ENCODE peak calls at places on chromosome 10, in nine cellular contexts. R is PC-9, O is lower lobe of right lung, P is upper lobe of left lung, M is OCI-LY7, C is Panc1, J is retinal pigment epithelial cell, Q is lower leg skin, G is fibroblast of the aortic adventitia. T is an unnamed sample.

GRCh38 chr10:72097448-72098300 is 9.3 kb upstream of the SPOCK2 start:
- DNase-seq in Q (no peak), R (peak), P (no peak), C (peak), G (peak), J (peak), M (no peak), O (no peak), T (peak)

GRCh38 chr10:90856964-90857634 is 740 bp downstream of the HTR7 start:
- DNase-seq in R (no peak), M (no peak), C (no peak), Q (no peak), J (no peak), O (no peak), G (no peak), P (no peak), T (no peak)

GRCh38 chr10:8487346-8487745 is 432.9 kb downstream of the GATA3 start:
- DNase-seq in M (no peak), O (no peak), P (no peak), J (no peak), R (no peak), G (no peak), Q (no peak), C (no peak), T (no peak)

GRCh38 chr10:76113952-76114351 is 682.5 kb downstream of the LRMDA start:
- DNase-seq in R (peak), P (no peak), O (no peak), G (peak), Q (no peak), C (no peak), J (peak), M (no peak), T (peak)

GRCh38 chr10:101829561-101830315 is 11.5 kb upstream of the OGA start:
- DNase-seq in C (no peak), G (no peak), M (peak), J (no peak), Q (no peak), R (no peak), P (peak), O (peak), T (no peak)

GRCh38 chr10:127990846-127991542 is 84.1 kb downstream of the PTPRE start:
- DNase-seq in P (peak), J (peak), M (no peak), O (no peak), Q (no peak), R (peak), G (peak), C (no peak), T (peak)

GRCh38 chr10:3525832-3526449 is 259.1 kb downstream of the KLF6 start:
- DNase-seq in M (no peak), C (peak), G (peak), J (peak), O (no peak), R (peak), P (no peak), Q (peak), T (peak)

GRCh38 chr10:20958225-20958624 is 61.1 kb upstream of the NEBL start:
- DNase-seq in M (no peak), P (no peak), R (no peak), O (no peak), C (no peak), Q (no peak), G (no peak), J (no peak), T (no peak)

GRCh38 chr10:71536332-71536731 is 139.6 kb downstream of the CDH23 start:
- DNase-seq in M (no peak), O (no peak), P (no peak), R (no peak), Q (no peak), J (no peak), G (peak), C (no peak), T (no peak)

GRCh38 chr10:101485681-101486554 is 102.1 kb downstream of the POLL start:
- DNase-seq in J (peak), P (no peak), R (no peak), Q (no peak), G (peak), O (no peak), C (no peak), M (no peak), T (no peak)

GRCh38 chr10:132613566-132614348 is 76.2 kb downstream of the INPP5A start:
- DNase-seq in O (no peak), R (no peak), G (no peak), J (no peak), C (no peak), Q (no peak), P (no peak), M (no peak), T (no peak)

GRCh38 chr10:14362098-14362497 is 31.4 kb upstream of the FRMD4A start:
- DNase-seq in Q (no peak), R (no peak), M (no peak), J (no peak), C (no peak), P (no peak), O (no peak), G (no peak), T (peak)

GRCh38 chr10:18501198-18501597 is 150.2 kb downstream of the NSUN6 start:
- DNase-seq in C (no peak), O (no peak), P (no peak), G (peak), J (no peak), Q (no peak), M (no peak), R (no peak), T (peak)

GRCh38 chr10:124239134-124239533 is 145.7 kb upstream of the CHST15 start:
- DNase-seq in J (no peak), O (peak), M (no peak), Q (no peak), G (no peak), P (no peak), R (no peak), C (no peak), T (no peak)

GRCh38 chr10:33258951-33259350 is 75.5 kb downstream of the NRP1 start:
- DNase-seq in P (no peak), R (no peak), G (no peak), Q (no peak), O (no peak), C (no peak), J (no peak), M (no peak), T (no peak)

GRCh38 chr10:73537288-73537687 is 41.5 kb upstream of the PPP3CB start:
- DNase-seq in P (no peak), J (no peak), Q (no peak), G (no peak), O (no peak), C (no peak), M (no peak), R (no peak), T (no peak)

GRCh38 chr10:125144693-125145623 is 15.4 kb downstream of the CTBP2 start:
- DNase-seq in P (peak), Q (no peak), M (peak), O (peak), J (no peak), R (no peak), G (peak), C (no peak), T (peak)

GRCh38 chr10:46215426-46215825 is 71.4 kb upstream of the ANTXRL start:
- DNase-seq in Q (no peak), M (no peak), R (no peak), O (no peak), G (no peak), C (no peak), P (no peak), J (no peak), T (no peak)

GRCh38 chr10:60175418-60175817 is 214.3 kb downstream of the ANK3 start:
- DNase-seq in G (peak), Q (no peak), M (no peak), J (no peak), P (no peak), R (peak), C (no peak), O (no peak), T (no peak)

GRCh38 chr10:93554760-93555432 is 11.6 kb upstream of the FFAR4 start:
- DNase-seq in Q (peak), O (peak), M (peak), P (peak), C (peak), G (peak), J (no peak), R (peak), T (peak)

GRCh38 chr10:119290301-119291036 is 83.1 kb downstream of the GRK5 start:
- DNase-seq in J (no peak), M (no peak), R (peak), Q (no peak), P (no peak), O (no peak), G (peak), C (no peak), T (no peak)

GRCh38 chr10:35306852-35307251 is 29.5 kb upstream of the CCNY start:
- DNase-seq in O (peak), Q (peak), G (peak), C (no peak), R (peak), M (no peak), J (peak), P (peak), T (peak)

GRCh38 chr10:60853672-60854071 is 75.4 kb downstream of the CDK1 start:
- DNase-seq in O (no peak), M (no peak), R (no peak), Q (no peak), C (no peak), P (no peak), G (no peak), J (no peak), T (no peak)

GRCh38 chr10:68188835-68189234 is 43.1 kb downstream of the ATOH7 start:
- DNase-seq in G (no peak), M (no peak), R (no peak), J (no peak), C (no peak), O (no peak), P (no peak), Q (no peak), T (no peak)

GRCh38 chr10:51802030-51802429 is 102.6 kb upstream of the CSTF2T start:
- DNase-seq in G (no peak), J (no peak), Q (no peak), M (no peak), R (no peak), C (no peak), P (no peak), O (no peak), T (no peak)

GRCh38 chr10:101217450-101218281 is 11.6 kb downstream of the LBX1 start:
- DNase-seq in R (no peak), P (peak), M (no peak), O (no peak), G (no peak), Q (no peak), C (no peak), J (no peak), T (no peak)

GRCh38 chr10:107487284-107487683 is 322.8 kb upstream of the SORCS1 start:
- DNase-seq in R (no peak), C (no peak), M (no peak), J (no peak), P (no peak), Q (no peak), O (no peak), G (no peak), T (no peak)

GRCh38 chr10:34696423-34696822 is 118.7 kb downstream of the PARD3 start:
- DNase-seq in R (peak), M (no peak), O (no peak), G (peak), Q (no peak), C (no peak), P (no peak), J (no peak), T (no peak)

GRCh38 chr10:114753126-114753525 is 68.5 kb upstream of the FHIP2A start:
- DNase-seq in C (no peak), J (no peak), Q (no peak), R (no peak), M (no peak), P (no peak), O (no peak), G (no peak), T (peak)

GRCh38 chr10:70437721-70438120 is 3.8 kb downstream of the NODAL start:
- DNase-seq in Q (no peak), P (no peak), M (no peak), G (no peak), O (no peak), C (no peak), J (no peak), R (no peak), T (no peak)

GRCh38 chr10:62818426-62819011 is 2.4 kb upstream of the EGR2 start:
- DNase-seq in R (no peak), G (no peak), Q (no peak), O (peak), P (no peak), C (no peak), M (no peak), J (no peak), T (no peak)
- H3K4me3 ChIP-seq in R (peak), G (peak), Q (peak), O (peak), P (peak), C (peak), M (peak), J (peak), T (peak)

DNA sequence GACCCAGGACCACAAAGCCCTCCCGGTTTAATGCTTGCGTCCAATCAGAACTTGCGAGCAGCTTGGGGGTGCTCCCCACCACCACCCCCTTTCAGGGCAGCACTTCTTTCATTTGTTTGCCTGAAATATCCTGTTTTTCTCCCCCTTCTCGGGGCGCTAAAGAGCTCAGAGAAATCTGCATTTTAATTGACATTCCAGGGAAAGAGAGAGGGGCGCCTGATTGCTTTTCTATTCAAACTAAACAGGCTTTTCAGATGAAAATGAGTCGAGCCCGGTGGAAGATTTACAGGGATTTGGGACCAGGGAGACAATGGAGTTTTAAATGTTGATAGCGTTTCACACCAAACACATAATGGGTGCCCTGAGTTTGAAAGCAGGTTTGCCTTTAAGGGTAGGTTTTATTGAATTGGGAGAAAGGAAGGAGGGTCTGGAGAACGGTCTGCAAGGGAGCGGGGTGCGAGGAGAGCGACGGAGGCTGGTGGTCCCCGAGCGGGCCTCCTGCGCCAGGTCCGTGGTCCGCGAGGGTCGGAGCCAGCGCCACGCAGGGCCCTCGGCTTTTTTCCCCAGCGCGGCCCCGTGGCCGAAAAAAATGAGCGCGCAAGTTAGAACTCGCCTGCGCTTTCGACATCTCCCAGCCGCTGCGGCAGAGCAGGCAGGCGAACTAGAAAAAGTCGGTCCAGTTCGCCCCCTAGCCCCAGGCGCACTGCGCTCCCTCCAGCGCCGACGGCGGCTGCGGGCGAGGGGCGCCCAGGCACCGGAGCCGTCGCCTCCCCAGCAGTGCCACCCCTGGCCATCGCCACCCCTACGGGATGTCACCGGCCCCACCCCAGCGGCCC is 1.4 kb downstream of the FGFR2 start:
- DNase-seq in O (no peak), C (no peak), R (no peak), P (no peak), M (no peak), G (no peak), J (no peak), Q (no peak), T (peak)
- H3K4me3 ChIP-seq in O (peak), C (peak), R (no peak), P (peak), M (no peak), G (no peak), J (peak), Q (peak), T (peak)

GRCh38 chr10:96588060-96588554 is 1.3 kb upstream of the TM9SF3 start:
- DNase-seq in Q (no peak), G (no peak), P (peak), O (no peak), C (no peak), M (peak), J (no peak), R (no peak), T (no peak)
- H3K4me3 ChIP-seq in Q (no peak), G (peak), P (no peak), O (peak), C (peak), M (peak), J (peak), R (peak), T (peak)

DNA sequence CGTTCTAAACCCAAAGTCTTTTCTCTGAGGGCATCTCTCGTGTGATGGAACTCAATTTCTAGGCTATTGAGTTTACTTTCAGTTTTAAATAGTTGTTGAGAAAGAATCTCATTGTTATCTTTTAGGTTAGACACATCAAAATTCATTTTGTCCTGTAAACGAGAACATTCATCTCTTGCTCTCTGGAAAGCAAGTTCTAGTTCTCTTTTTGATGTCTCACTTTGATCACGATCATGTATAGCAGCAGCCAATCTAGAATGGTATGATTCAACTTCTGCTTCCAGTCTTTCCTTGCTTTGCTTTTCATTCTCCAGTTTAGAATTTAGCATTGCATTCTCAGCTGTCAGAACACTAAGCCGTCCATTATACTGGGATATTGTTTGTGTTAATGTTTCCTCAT is 65.1 kb downstream of the ANKRD26 start:
- DNase-seq in G (no peak), R (no peak), J (no peak), O (no peak), Q (no peak), M (no peak), C (no peak), P (no peak), T (no peak)
- H3K4me3 ChIP-seq in G (no peak), R (no peak), J (no peak), O (no peak), Q (no peak), M (no peak), C (no peak), P (no peak), T (no peak)

DNA sequence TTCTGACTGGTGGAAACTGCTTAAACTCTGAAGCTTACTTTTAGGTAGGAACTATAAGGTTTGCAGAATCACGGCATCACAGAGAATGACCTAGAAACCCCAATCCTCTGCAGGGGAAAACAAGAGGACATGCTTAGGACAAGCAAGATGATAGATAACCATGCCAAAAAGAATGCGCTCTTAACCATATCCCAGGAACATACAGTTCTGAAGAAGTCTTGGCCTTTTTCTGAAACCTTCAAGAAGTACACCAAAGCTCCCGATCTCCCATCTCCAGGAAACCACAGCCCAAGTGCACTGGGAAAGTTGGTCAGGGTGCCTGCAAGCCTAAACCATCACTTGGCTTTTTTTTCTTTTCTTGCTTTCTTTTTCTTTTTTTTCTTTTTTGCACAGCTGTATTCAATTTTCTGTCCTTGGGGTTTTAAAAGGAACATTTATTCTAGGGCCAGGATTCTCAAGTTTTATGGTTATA is 12.2 kb upstream of the SVIL start:
- DNase-seq in M (no peak), P (no peak), G (peak), Q (no peak), O (no peak), J (no peak), R (no peak), C (no peak), T (no peak)
- H3K4me3 ChIP-seq in M (no peak), P (no peak), G (peak), Q (no peak), O (no peak), J (no peak), R (no peak), C (no peak), T (no peak)

GRCh38 chr10:103776878-103777591 is 78.3 kb downstream of the SH3PXD2A start:
- DNase-seq in M (no peak), O (no peak), C (no peak), J (no peak), G (peak), R (no peak), P (no peak), Q (no peak), T (peak)
- H3K4me3 ChIP-seq in M (no peak), O (no peak), C (no peak), J (no peak), G (no peak), R (no peak), P (no peak), Q (no peak), T (no peak)

GRCh38 chr10:25766687-25767221 is 167.3 kb upstream of the MYO3A start:
- DNase-seq in Q (no peak), J (no peak), P (no peak), G (no peak), O (no peak), M (no peak), R (no peak), C (no peak), T (no peak)

GRCh38 chr10:25761937-25762336 is 172.1 kb upstream of the MYO3A start:
- DNase-seq in P (no peak), G (no peak), J (no peak), M (no peak), O (no peak), C (no peak), Q (no peak), R (no peak), T (no peak)

GRCh38 chr10:25768167-25768566 is 165.9 kb upstream of the MYO3A start:
- DNase-seq in C (no peak), M (peak), G (no peak), O (no peak), J (no peak), Q (no peak), P (no peak), R (no peak), T (no peak)

DNA sequence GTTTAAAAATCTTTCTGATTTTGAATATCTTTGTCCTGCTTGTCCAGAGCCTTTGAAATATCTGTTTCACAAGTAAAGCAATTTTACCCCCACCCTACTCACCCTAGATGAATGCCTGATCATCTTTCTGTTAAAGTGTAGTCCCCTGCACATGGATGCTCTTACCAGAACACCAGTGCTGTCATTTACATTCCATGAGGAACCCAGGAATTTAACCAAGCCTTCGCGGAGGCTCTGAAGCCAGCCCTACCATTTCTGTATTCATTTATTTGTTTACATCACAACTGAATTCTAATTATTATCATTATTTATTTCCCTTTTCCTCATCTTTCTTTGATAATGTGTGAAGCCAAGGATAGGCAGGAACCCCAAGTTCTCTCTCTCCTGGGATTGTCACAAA is 167.8 kb upstream of the MYO3A start:
- DNase-seq in P (no peak), M (no peak), O (no peak), G (no peak), C (no peak), R (no peak), Q (no peak), J (no peak), T (no peak)
- H3K4me3 ChIP-seq in P (no peak), M (no peak), O (no peak), G (no peak), C (no peak), R (no peak), Q (no peak), J (no peak), T (no peak)

T was measured in MG63.